ENCODE peak calls at places on chromosomes 16 and 17, in seven cellular contexts. H is left lung; E is testis; A is HAP-1; R is effector memory CD4-positive, alpha-beta T cell; V is cardiac muscle cell; D is left ventricle myocardium inferior. F is an unnamed sample.
A peak's percentile ranks its signal among the peaks of the same experiment; 100 is the strongest.

GRCh38 chr16:27483624-27484023 is 66.1 kb downstream of the GTF3C1 start:
- DNase-seq in H (no peak), E (no peak), A (no peak), R (no peak), V (no peak), D (no peak), F (no peak)

GRCh38 chr17:46046957-46047356 is 47.9 kb downstream of the STH start:
- DNase-seq in H (no peak), E (no peak), A (no peak), R (no peak), V (no peak), D (no peak), F (no peak)

GRCh38 chr17:3732171-3732570 is 8.5 kb downstream of the HASPIN start:
- DNase-seq in H (no peak), E (peak; percentile 41), A (no peak), R (no peak), V (no peak), D (no peak), F (no peak)

GRCh38 chr17:76132574-76133338 is 8.3 kb downstream of the FOXJ1 start:
- DNase-seq in H (peak; percentile 81), E (no peak), A (no peak), R (no peak), V (no peak), D (no peak), F (no peak)

GRCh38 chr17:38551121-38551520 is 54.6 kb downstream of the SRCIN1 start:
- DNase-seq in H (no peak), E (no peak), A (no peak), R (no peak), V (no peak), D (no peak), F (no peak)

GRCh38 chr16:12011565-12011964 is 35.0 kb downstream of the SNX29 start:
- DNase-seq in H (no peak), E (no peak), A (no peak), R (no peak), V (no peak), D (no peak), F (no peak)

GRCh38 chr16:85240982-85241924 is 129.0 kb upstream of the CIBAR2 start:
- DNase-seq in H (no peak), E (no peak), A (no peak), R (no peak), V (no peak), D (no peak), F (no peak)

GRCh38 chr17:47891545-47892088 is 4.4 kb upstream of the SP2 start:
- DNase-seq in H (no peak), E (no peak), A (no peak), R (no peak), V (no peak), D (no peak), F (no peak)

GRCh38 chr16:86491643-86492030 is 18.7 kb upstream of the FOXF1 start:
- DNase-seq in H (no peak), E (no peak), A (no peak), R (no peak), V (no peak), D (no peak), F (no peak)

GRCh38 chr17:74663566-74663965 is 40.0 kb upstream of the CD300E start:
- DNase-seq in H (no peak), E (no peak), A (no peak), R (no peak), V (no peak), D (no peak), F (no peak)

GRCh38 chr17:31907342-31907975 is 6.0 kb upstream of the UTP6 start:
- DNase-seq in H (no peak), E (peak; percentile 55), A (peak; percentile 20), R (no peak), V (no peak), D (no peak), F (no peak)

GRCh38 chr16:80989801-80990200 is 16.9 kb downstream of the CMC2 start:
- DNase-seq in H (no peak), E (no peak), A (no peak), R (no peak), V (no peak), D (no peak), F (no peak)

GRCh38 chr17:74770498-74771318 is 5.4 kb downstream of the NAT9 start:
- DNase-seq in H (no peak), E (peak; percentile 67), A (no peak), R (peak; percentile 63), V (peak; percentile 74), D (peak; percentile 64), F (no peak)

GRCh38 chr17:17061516-17061915 is 19.3 kb downstream of the MPRIP start:
- DNase-seq in H (peak; percentile 26), E (no peak), A (no peak), R (no peak), V (no peak), D (no peak), F (no peak)

GRCh38 chr17:48611681-48612455 is 1.1 kb upstream of the HOXB7 start:
- DNase-seq in H (no peak), E (no peak), A (no peak), R (no peak), V (no peak), D (no peak), F (no peak)

GRCh38 chr16:75088934-75089333 is 27.6 kb downstream of the LDHD start:
- DNase-seq in H (no peak), E (no peak), A (no peak), R (no peak), V (no peak), D (no peak), F (no peak)

GRCh38 chr16:12584488-12585233 is 219.0 kb downstream of the CPPED1 start:
- DNase-seq in H (no peak), E (peak; percentile 65), A (no peak), R (no peak), V (no peak), D (no peak), F (no peak)

GRCh38 chr16:51453296-51453695 is 302.2 kb upstream of the SALL1 start:
- DNase-seq in H (no peak), E (no peak), A (peak; percentile 50), R (no peak), V (no peak), D (no peak), F (no peak)

GRCh38 chr17:520447-521167 is 168.0 kb upstream of the RPH3AL start:
- DNase-seq in H (no peak), E (no peak), A (no peak), R (no peak), V (no peak), D (no peak), F (no peak)

DNA sequence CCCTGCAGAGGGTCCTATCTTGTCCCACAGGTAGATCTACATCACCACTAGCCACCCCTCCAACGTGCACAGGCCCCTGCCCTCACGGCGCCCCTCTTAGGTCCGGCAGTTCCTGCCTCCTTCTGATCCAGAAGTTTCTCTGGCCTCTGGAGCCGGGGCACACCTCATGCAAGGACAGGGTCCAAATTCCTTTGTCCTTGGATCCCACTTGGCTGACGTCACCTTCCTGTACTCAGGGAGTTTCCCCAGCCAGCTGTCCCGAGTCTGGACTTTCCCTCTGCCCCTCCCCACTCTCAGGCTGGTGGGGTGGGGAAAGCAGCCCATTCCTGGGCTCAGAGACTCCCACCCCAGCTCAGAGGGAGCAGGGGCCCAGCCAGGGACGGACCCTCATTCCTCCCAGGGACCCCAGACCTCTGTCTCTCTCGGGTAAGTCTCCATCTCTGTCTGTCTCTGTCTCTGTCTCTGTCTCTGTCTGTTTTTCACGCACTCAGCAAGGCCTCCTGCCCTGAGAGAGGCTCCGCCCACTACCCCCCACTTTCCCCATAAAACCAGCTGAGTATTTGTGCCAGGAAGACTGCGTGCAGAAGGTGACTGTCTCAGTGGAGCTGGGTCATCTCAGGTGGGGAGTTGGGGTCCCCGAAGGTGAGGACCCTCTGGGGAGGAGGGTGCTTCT is at the start of gene IL32:
- DNase-seq in H (peak; percentile 83), E (peak; percentile 83), A (no peak), R (peak; percentile 56), V (no peak), D (peak; percentile 61), F (no peak)
- H3K9me3 ChIP-seq in H (no peaks in the 10 kb centered on the region), E (no peaks in the 10 kb centered on the region), A (no peaks in the 10 kb centered on the region), R (no peaks in the 10 kb centered on the region), V (no peaks in the 10 kb centered on the region), D (no peaks in the 10 kb centered on the region), F (no peaks in the 10 kb centered on the region)

GRCh38 chr17:28256370-28256769 is 62.6 kb upstream of the TMEM97 start:
- DNase-seq in H (no peak), E (no peak), A (no peak), R (no peak), V (no peak), D (no peak), F (no peak)

GRCh38 chr17:28255616-28256015 is 63.4 kb upstream of the TMEM97 start:
- DNase-seq in H (no peak), E (no peak), A (no peak), R (no peak), V (no peak), D (no peak), F (no peak)

GRCh38 chr17:28256881-28257280 is 62.1 kb upstream of the TMEM97 start:
- DNase-seq in H (no peak), E (no peak), A (no peak), R (no peak), V (no peak), D (no peak), F (no peak)

GRCh38 chr17:28258347-28258887 is 60.6 kb upstream of the TMEM97 start:
- DNase-seq in H (no peak), E (no peak), A (no peak), R (no peak), V (no peak), D (no peak), F (no peak)

DNA sequence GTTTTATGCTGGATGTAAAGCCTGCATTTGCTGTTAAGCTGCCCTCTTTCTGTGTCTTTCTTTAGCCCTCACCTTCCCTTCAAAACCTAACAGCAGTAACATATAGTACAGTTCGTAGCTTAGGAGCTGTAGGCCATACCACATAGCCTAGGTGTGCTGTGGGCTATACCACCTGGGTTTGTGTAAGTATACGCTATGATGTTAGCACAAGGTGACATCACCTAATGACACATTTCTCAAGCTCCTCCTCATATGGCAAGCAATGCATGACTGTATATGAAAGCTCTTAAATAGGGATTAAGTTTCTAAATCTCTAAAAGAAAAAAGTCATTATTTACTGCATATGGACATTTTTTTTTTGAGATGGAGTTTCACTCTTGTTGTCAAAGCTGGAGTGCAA is 57.8 kb upstream of the TMEM97 start:
- DNase-seq in H (no peak), E (no peak), A (no peak), R (no peak), V (no peak), D (no peak), F (no peak)
- H3K9me3 ChIP-seq in H (no peaks in the 10 kb centered on the region), E (no peaks in the 10 kb centered on the region), A (peaks cover 7% of the 10 kb centered on the region), R (no peaks in the 10 kb centered on the region), V (no peaks in the 10 kb centered on the region), D (peaks cover 37% of the 10 kb centered on the region), F (peaks cover 5% of the 10 kb centered on the region)

GRCh38 chr17:70040336-70040735 is 34.7 kb upstream of the KCNJ16 start:
- DNase-seq in H (no peak), E (no peak), A (no peak), R (no peak), V (no peak), D (no peak), F (no peak)
- H3K9me3 ChIP-seq in H (no peaks in the 10 kb centered on the region), E (no peaks in the 10 kb centered on the region), A (no peaks in the 10 kb centered on the region), R (no peaks in the 10 kb centered on the region), V (no peaks in the 10 kb centered on the region), D (no peaks in the 10 kb centered on the region), F (no peaks in the 10 kb centered on the region)

DNA sequence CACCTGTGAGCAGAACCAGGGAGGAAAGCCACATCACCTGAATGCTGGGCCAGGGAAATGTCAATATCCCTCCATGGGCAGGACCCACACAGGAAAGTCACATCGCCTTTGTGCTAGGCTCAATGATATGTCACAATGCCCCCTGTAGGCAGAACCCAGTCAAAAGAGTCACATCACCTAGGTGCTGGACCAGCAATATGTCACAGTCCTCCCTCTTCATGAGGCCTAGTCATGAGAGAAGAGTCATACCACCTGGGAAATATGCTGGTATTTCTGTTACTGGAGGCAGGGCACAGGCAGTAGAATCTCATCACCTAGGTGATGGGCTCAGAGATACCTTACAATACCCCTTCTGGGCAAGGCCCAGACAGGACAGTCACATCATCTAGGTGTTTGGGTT is 1843.4 kb downstream of the TP53TG3F start:
- DNase-seq in H (no peak), E (no peak), A (no peak), R (no peak), V (no peak), D (no peak), F (no peak)
- H3K9me3 ChIP-seq in H (no peaks in the 10 kb centered on the region), E (no peaks in the 10 kb centered on the region), A (no peaks in the 10 kb centered on the region), R (no peaks in the 10 kb centered on the region), V (peaks cover 3% of the 10 kb centered on the region), D (no peaks in the 10 kb centered on the region), F (no peaks in the 10 kb centered on the region)